ENCODE peak calls at places on chromosomes 7 and 10, in five cellular contexts. One of them, this sample, is unnamed. For H3K36me3, the result is how much of the 10 kb centered on the place peaks cover.

GRCh38 chr7:142892941-142893340 is 7.4 kb upstream of the TRPV6 start:
- DNase-seq in HCT116: no peak
- DNase-seq in fibroblast of lung: no peak
- DNase-seq in PC-3: no peak
- DNase-seq in GM12878: no peak
- DNase-seq in this sample: no peak

GRCh38 chr10:30804478-30805055 is 175.0 kb upstream of the LYZL2 start:
- DNase-seq in GM12878: no peak
- DNase-seq in PC-3: peak
- DNase-seq in HCT116: no peak
- DNase-seq in fibroblast of lung: peak
- DNase-seq in this sample: peak

GRCh38 chr7:44284881-44285541 is 40.4 kb downstream of the CAMK2B start:
- DNase-seq in PC-3: no peak
- DNase-seq in fibroblast of lung: no peak
- DNase-seq in GM12878: no peak
- DNase-seq in HCT116: no peak
- DNase-seq in this sample: no peak

GRCh38 chr7:106681815-106682495 is 21.0 kb upstream of the CCDC71L start:
- DNase-seq in PC-3: peak
- DNase-seq in GM12878: no peak
- DNase-seq in HCT116: no peak
- DNase-seq in fibroblast of lung: peak
- DNase-seq in this sample: peak

GRCh38 chr10:73893386-73893785 is 17.5 kb upstream of the PLAU start:
- DNase-seq in HCT116: no peak
- DNase-seq in PC-3: peak
- DNase-seq in fibroblast of lung: no peak
- DNase-seq in GM12878: no peak
- DNase-seq in this sample: no peak

GRCh38 chr10:101018118-101018599 is 12.8 kb downstream of the PDZD7 start:
- DNase-seq in GM12878: no peak
- DNase-seq in PC-3: no peak
- DNase-seq in fibroblast of lung: no peak
- DNase-seq in HCT116: no peak
- DNase-seq in this sample: no peak

GRCh38 chr7:151644554-151644953 is 124.9 kb upstream of the RHEB start:
- DNase-seq in GM12878: no peak
- DNase-seq in HCT116: no peak
- DNase-seq in PC-3: no peak
- DNase-seq in fibroblast of lung: no peak
- DNase-seq in this sample: no peak

GRCh38 chr7:41940760-41941343 is 238.0 kb upstream of the INHBA start:
- DNase-seq in GM12878: peak
- DNase-seq in fibroblast of lung: peak
- DNase-seq in HCT116: peak
- DNase-seq in PC-3: peak
- DNase-seq in this sample: peak

GRCh38 chr10:77532068-77532467 is 105.5 kb downstream of the KCNMA1 start:
- DNase-seq in PC-3: no peak
- DNase-seq in HCT116: no peak
- DNase-seq in GM12878: no peak
- DNase-seq in fibroblast of lung: peak
- DNase-seq in this sample: peak

GRCh38 chr7:47225387-47226170 is 356.3 kb downstream of the TNS3 start:
- DNase-seq in fibroblast of lung: no peak
- DNase-seq in PC-3: no peak
- DNase-seq in HCT116: no peak
- DNase-seq in GM12878: no peak
- DNase-seq in this sample: peak

GRCh38 chr10:80158598-80159127 is 26.1 kb downstream of the PLAC9 start:
- DNase-seq in HCT116: peak
- DNase-seq in GM12878: no peak
- DNase-seq in fibroblast of lung: peak
- DNase-seq in PC-3: peak
- DNase-seq in this sample: peak

GRCh38 chr10:92696606-92697383 is 7.0 kb downstream of the HHEX start:
- DNase-seq in GM12878: no peak
- DNase-seq in HCT116: no peak
- DNase-seq in PC-3: no peak
- DNase-seq in fibroblast of lung: no peak
- DNase-seq in this sample: no peak

GRCh38 chr7:36653671-36654355 is 70.5 kb downstream of the AOAH start:
- DNase-seq in PC-3: no peak
- DNase-seq in HCT116: no peak
- DNase-seq in GM12878: no peak
- DNase-seq in fibroblast of lung: no peak
- DNase-seq in this sample: peak

DNA sequence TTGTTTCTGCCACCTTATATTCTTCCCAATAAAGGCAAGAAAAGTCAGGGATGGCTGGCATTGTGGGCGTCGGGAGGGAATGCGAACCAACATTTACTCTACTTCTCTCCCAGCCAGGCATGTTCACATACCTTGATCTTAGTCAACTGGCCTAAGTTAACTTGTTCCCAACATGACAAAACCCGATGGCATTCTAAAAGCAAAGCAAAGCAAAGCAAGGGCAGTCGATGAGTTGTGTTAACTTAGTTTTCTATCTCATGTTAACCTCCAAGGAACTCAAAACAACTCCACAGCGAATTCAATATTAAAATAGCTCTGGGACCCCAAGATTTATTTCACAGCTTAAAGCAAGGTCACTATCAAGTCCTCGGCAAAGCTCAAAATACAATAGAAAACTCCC is 1.2 kb upstream of the CCNY start:
- DNase-seq in PC-3: peak
- DNase-seq in fibroblast of lung: peak
- DNase-seq in HCT116: no peak
- DNase-seq in GM12878: no peak
- DNase-seq in this sample: peak
- H3K36me3 ChIP-seq in PC-3: under half
- H3K36me3 ChIP-seq in fibroblast of lung: under half
- H3K36me3 ChIP-seq in HCT116: under half
- H3K36me3 ChIP-seq in GM12878: under half
- H3K36me3 ChIP-seq in this sample: under half

GRCh38 chr7:138926241-138926612 is 55.0 kb downstream of the KIAA1549 start:
- DNase-seq in fibroblast of lung: no peak
- DNase-seq in GM12878: no peak
- DNase-seq in HCT116: no peak
- DNase-seq in PC-3: no peak
- DNase-seq in this sample: no peak
- H2AFZ ChIP-seq in fibroblast of lung: no peak
- H2AFZ ChIP-seq in GM12878: no peak
- H2AFZ ChIP-seq in HCT116: no peak
- H2AFZ ChIP-seq in PC-3: no peak
- H2AFZ ChIP-seq in this sample: no peak

GRCh38 chr7:128003179-128003578 is 28.1 kb downstream of the LRRC4 start:
- DNase-seq in fibroblast of lung: no peak
- DNase-seq in HCT116: no peak
- DNase-seq in PC-3: no peak
- DNase-seq in GM12878: no peak
- DNase-seq in this sample: no peak
- H3K9ac ChIP-seq in fibroblast of lung: no peak
- H3K9ac ChIP-seq in HCT116: no peak
- H3K9ac ChIP-seq in PC-3: no peak
- H3K9ac ChIP-seq in GM12878: no peak
- H3K9ac ChIP-seq in this sample: no peak

GRCh38 chr7:75056476-75056875 is 17.1 kb downstream of the RCC1L start:
- DNase-seq in HCT116: no peak
- DNase-seq in GM12878: no peak
- DNase-seq in PC-3: no peak
- DNase-seq in fibroblast of lung: peak
- DNase-seq in this sample: peak
- H3K36me3 ChIP-seq in HCT116: under half
- H3K36me3 ChIP-seq in GM12878: under half
- H3K36me3 ChIP-seq in PC-3: under half
- H3K36me3 ChIP-seq in fibroblast of lung: under half
- H3K36me3 ChIP-seq in this sample: under half

GRCh38 chr7:96408881-96409280 is 87.0 kb upstream of the SLC25A13 start:
- DNase-seq in HCT116: no peak
- DNase-seq in fibroblast of lung: no peak
- DNase-seq in GM12878: no peak
- DNase-seq in PC-3: no peak
- DNase-seq in this sample: no peak

GRCh38 chr7:96410440-96410839 is 88.5 kb upstream of the SLC25A13 start:
- DNase-seq in GM12878: no peak
- DNase-seq in PC-3: no peak
- DNase-seq in HCT116: no peak
- DNase-seq in fibroblast of lung: no peak
- DNase-seq in this sample: no peak

GRCh38 chr7:96402913-96403312 is 81.0 kb upstream of the SLC25A13 start:
- DNase-seq in fibroblast of lung: no peak
- DNase-seq in HCT116: no peak
- DNase-seq in PC-3: no peak
- DNase-seq in GM12878: no peak
- DNase-seq in this sample: no peak

GRCh38 chr7:96407427-96407826 is 85.5 kb upstream of the SLC25A13 start:
- DNase-seq in GM12878: no peak
- DNase-seq in HCT116: no peak
- DNase-seq in PC-3: peak
- DNase-seq in fibroblast of lung: peak
- DNase-seq in this sample: peak
- H2AFZ ChIP-seq in GM12878: no peak
- H2AFZ ChIP-seq in HCT116: no peak
- H2AFZ ChIP-seq in PC-3: no peak
- H2AFZ ChIP-seq in fibroblast of lung: no peak
- H2AFZ ChIP-seq in this sample: no peak

GRCh38 chr7:111174476-111174875 is 83.5 kb downstream of the LRRN3 start:
- DNase-seq in HCT116: no peak
- DNase-seq in GM12878: no peak
- DNase-seq in PC-3: no peak
- DNase-seq in fibroblast of lung: no peak
- DNase-seq in this sample: no peak

GRCh38 chr7:111172573-111172972 is 81.6 kb downstream of the LRRN3 start:
- DNase-seq in fibroblast of lung: no peak
- DNase-seq in GM12878: no peak
- DNase-seq in PC-3: no peak
- DNase-seq in HCT116: no peak
- DNase-seq in this sample: no peak

GRCh38 chr7:111173990-111174389 is 83.1 kb downstream of the LRRN3 start:
- DNase-seq in HCT116: no peak
- DNase-seq in GM12878: no peak
- DNase-seq in PC-3: no peak
- DNase-seq in fibroblast of lung: no peak
- DNase-seq in this sample: no peak

GRCh38 chr7:111173528-111173927 is 82.6 kb downstream of the LRRN3 start:
- DNase-seq in HCT116: no peak
- DNase-seq in fibroblast of lung: no peak
- DNase-seq in GM12878: no peak
- DNase-seq in PC-3: no peak
- DNase-seq in this sample: no peak

DNA sequence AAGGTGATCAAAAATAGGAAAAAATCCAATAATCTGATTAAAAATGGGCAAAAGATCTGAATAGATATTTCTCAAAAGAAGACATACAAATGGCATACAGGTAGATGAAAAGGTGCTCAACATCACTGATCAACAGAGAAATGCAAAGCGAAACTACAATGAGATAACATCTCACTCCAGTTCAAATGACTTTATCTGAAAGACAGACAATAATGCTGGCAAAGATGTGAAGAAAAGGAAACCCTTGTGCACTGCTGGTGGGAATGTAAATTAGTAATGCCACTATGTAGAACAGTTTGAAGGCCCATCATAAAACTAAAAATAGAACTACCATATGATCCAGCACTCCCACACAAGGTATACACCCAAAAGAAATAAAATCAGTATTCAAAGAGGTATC is 85.0 kb downstream of the LRRN3 start:
- DNase-seq in PC-3: no peak
- DNase-seq in HCT116: no peak
- DNase-seq in GM12878: no peak
- DNase-seq in fibroblast of lung: no peak
- DNase-seq in this sample: no peak
- H3K9ac ChIP-seq in PC-3: no peak
- H3K9ac ChIP-seq in HCT116: no peak
- H3K9ac ChIP-seq in GM12878: no peak
- H3K9ac ChIP-seq in fibroblast of lung: no peak
- H3K9ac ChIP-seq in this sample: no peak

GRCh38 chr7:55056068-55056467 is 37.3 kb downstream of the EGFR start:
- DNase-seq in GM12878: no peak
- DNase-seq in PC-3: no peak
- DNase-seq in fibroblast of lung: no peak
- DNase-seq in HCT116: no peak
- DNase-seq in this sample: no peak
- H3K36me3 ChIP-seq in GM12878: under half
- H3K36me3 ChIP-seq in PC-3: under half
- H3K36me3 ChIP-seq in fibroblast of lung: under half
- H3K36me3 ChIP-seq in HCT116: under half
- H3K36me3 ChIP-seq in this sample: under half

DNA sequence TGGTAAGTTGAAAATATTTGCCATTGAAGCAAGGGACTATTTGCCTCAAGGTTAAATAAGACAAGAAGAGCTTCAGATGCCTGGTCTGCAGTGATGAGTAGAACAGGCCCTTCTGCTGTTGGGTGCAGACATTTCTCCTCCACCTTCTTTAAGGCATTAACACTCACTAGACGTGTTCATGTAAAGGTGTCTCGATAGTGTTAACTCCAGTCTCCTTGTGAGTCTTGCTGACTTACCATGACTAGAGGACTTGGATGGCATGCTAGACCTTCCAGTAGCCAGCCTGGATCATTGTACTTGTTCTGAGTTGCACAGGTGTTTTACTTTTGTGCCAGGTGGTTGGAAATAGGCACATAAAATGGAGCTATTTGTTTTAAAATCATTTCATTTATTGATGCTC is 15.4 kb upstream of the AKR1C3 start:
- DNase-seq in HCT116: no peak
- DNase-seq in GM12878: no peak
- DNase-seq in PC-3: peak
- DNase-seq in fibroblast of lung: peak
- DNase-seq in this sample: peak
- H2AFZ ChIP-seq in HCT116: no peak
- H2AFZ ChIP-seq in GM12878: no peak
- H2AFZ ChIP-seq in PC-3: peak
- H2AFZ ChIP-seq in fibroblast of lung: no peak
- H2AFZ ChIP-seq in this sample: no peak

DNA sequence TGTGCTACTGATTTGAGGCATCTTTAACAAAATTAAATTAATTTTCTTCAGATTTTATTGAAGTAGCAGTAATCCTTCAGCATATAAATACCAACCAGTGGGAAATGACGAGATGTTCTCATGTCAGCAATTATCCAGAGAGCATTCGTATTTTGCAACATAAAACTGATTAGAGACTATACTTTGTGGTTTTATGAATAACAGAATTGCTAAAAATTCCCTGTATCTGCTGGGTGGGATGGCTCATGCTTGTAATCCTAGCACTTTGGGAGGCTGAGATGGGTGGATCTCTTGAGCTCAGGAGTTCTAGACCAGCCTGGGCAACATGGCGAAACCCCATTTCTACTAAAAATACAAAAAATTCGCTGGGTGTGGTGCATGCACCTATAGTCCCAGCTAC is 56.9 kb downstream of the ATAD1 start:
- DNase-seq in PC-3: no peak
- DNase-seq in GM12878: no peak
- DNase-seq in fibroblast of lung: no peak
- DNase-seq in HCT116: no peak
- DNase-seq in this sample: no peak
- H3K9ac ChIP-seq in PC-3: no peak
- H3K9ac ChIP-seq in GM12878: no peak
- H3K9ac ChIP-seq in fibroblast of lung: no peak
- H3K9ac ChIP-seq in HCT116: no peak
- H3K9ac ChIP-seq in this sample: no peak

This sample was measured in GM23248.